ENCODE peak calls at places on chromosomes 1 and 21, in six cellular contexts. B is H1, S is stomach, G is tibial nerve, E is A549, F is K562. N is an unnamed sample.

GRCh38 chr1:14598498-14599172 is at the start of gene KAZN:
- DNase-seq in B (peak), S (no peak), G (no peak), E (no peak), F (peak), N (peak)

GRCh38 chr1:169339773-169340172 is 27.8 kb downstream of the NME7 start:
- DNase-seq in B (no peak), S (no peak), G (no peak), E (no peak), F (no peak), N (no peak)

GRCh38 chr21:44592446-44593365 is at the start of gene KRTAP10-6:
- DNase-seq in B (peak), S (no peak), G (no peak), E (no peak), F (no peak), N (no peak)

GRCh38 chr1:225460737-225461532 is 33.1 kb upstream of the LBR start:
- DNase-seq in B (no peak), S (no peak), G (no peak), E (no peak), F (no peak), N (no peak)

GRCh38 chr1:216580538-216581057 is 142.6 kb downstream of the ESRRG start:
- DNase-seq in B (no peak), S (no peak), G (no peak), E (no peak), F (no peak), N (no peak)

GRCh38 chr1:231160851-231161710 is 777 bp upstream of the TRIM67 start:
- DNase-seq in B (peak), S (no peak), G (no peak), E (no peak), F (no peak), N (peak)

GRCh38 chr1:23561813-23562100 is 2.5 kb upstream of the ID3 start:
- DNase-seq in B (no peak), S (no peak), G (no peak), E (no peak), F (no peak), N (no peak)

GRCh38 chr1:228697209-228698016 is 37.9 kb upstream of the RHOU start:
- DNase-seq in B (no peak), S (peak), G (peak), E (no peak), F (no peak), N (peak)

GRCh38 chr1:219374167-219374566 is 200.5 kb downstream of the LYPLAL1 start:
- DNase-seq in B (no peak), S (no peak), G (no peak), E (no peak), F (no peak), N (no peak)

GRCh38 chr1:161209790-161210409 is 5.2 kb upstream of the FCER1G start:
- DNase-seq in B (peak), S (peak), G (peak), E (peak), F (peak), N (peak)

GRCh38 chr1:154714638-154715037 is 106.7 kb upstream of the ADAR start:
- DNase-seq in B (no peak), S (peak), G (peak), E (peak), F (no peak), N (no peak)

GRCh38 chr21:43850728-43851295 is 14.2 kb upstream of the AGPAT3 start:
- DNase-seq in B (no peak), S (no peak), G (no peak), E (no peak), F (no peak), N (no peak)

GRCh38 chr1:84704872-84705426 is 14.7 kb upstream of the SSX2IP start:
- DNase-seq in B (no peak), S (no peak), G (no peak), E (no peak), F (no peak), N (no peak)

GRCh38 chr1:147413110-147413605 is 128.1 kb upstream of the BCL9 start:
- DNase-seq in B (no peak), S (no peak), G (no peak), E (no peak), F (no peak), N (no peak)

GRCh38 chr1:234125714-234126113 is 221.2 kb downstream of the SLC35F3 start:
- DNase-seq in B (no peak), S (no peak), G (no peak), E (no peak), F (no peak), N (no peak)

GRCh38 chr1:180966744-180967536 is 54.2 kb downstream of the KIAA1614 start:
- DNase-seq in B (no peak), S (no peak), G (no peak), E (no peak), F (no peak), N (no peak)

GRCh38 chr1:226485192-226485591 is 63.4 kb upstream of the STUM start:
- DNase-seq in B (no peak), S (peak), G (no peak), E (no peak), F (no peak), N (no peak)

GRCh38 chr1:171788696-171789095 is 7.2 kb downstream of the METTL13 start:
- DNase-seq in B (no peak), S (no peak), G (no peak), E (no peak), F (no peak), N (no peak)

GRCh38 chr1:240092301-240093119 is 827 bp downstream of the FMN2 start:
- DNase-seq in B (peak), S (no peak), G (no peak), E (peak), F (no peak), N (peak)

GRCh38 chr1:61448934-61449368 is 276.0 kb downstream of the TM2D1 start:
- DNase-seq in B (no peak), S (no peak), G (peak), E (no peak), F (no peak), N (peak)

GRCh38 chr1:9615316-9616063 is 26.8 kb downstream of the TMEM201 start:
- DNase-seq in B (peak), S (peak), G (no peak), E (peak), F (peak), N (no peak)

GRCh38 chr1:226741009-226741408 is 1.9 kb upstream of the ITPKB start:
- DNase-seq in B (no peak), S (no peak), G (no peak), E (no peak), F (no peak), N (no peak)

GRCh38 chr1:159958721-159959380 is 4.8 kb upstream of the SLAMF9 start:
- DNase-seq in B (no peak), S (no peak), G (no peak), E (no peak), F (no peak), N (no peak)

GRCh38 chr1:64540265-64540791 is 70.4 kb downstream of the CACHD1 start:
- DNase-seq in B (no peak), S (no peak), G (no peak), E (no peak), F (no peak), N (no peak)

GRCh38 chr1:208189183-208189582 is 55.0 kb downstream of the PLXNA2 start:
- DNase-seq in B (no peak), S (no peak), G (no peak), E (no peak), F (peak), N (no peak)

GRCh38 chr1:85465099-85465790 is at the start of gene DDAH1:
- DNase-seq in B (peak), S (peak), G (no peak), E (peak), F (no peak), N (peak)

GRCh38 chr1:110310300-110310699 is 28.9 kb upstream of the RBM15 start:
- DNase-seq in B (no peak), S (no peak), G (no peak), E (no peak), F (no peak), N (no peak)

GRCh38 chr1:46991083-46991923 is 32.2 kb upstream of the CYP4X1 start:
- DNase-seq in B (no peak), S (no peak), G (no peak), E (no peak), F (no peak), N (no peak)

GRCh38 chr1:158248771-158249170 is 5.5 kb upstream of the CD1A start:
- DNase-seq in B (no peak), S (no peak), G (no peak), E (no peak), F (no peak), N (no peak)

GRCh38 chr1:94773931-94774422 is 46.2 kb upstream of the SLC44A3 start:
- DNase-seq in B (no peak), S (no peak), G (no peak), E (peak), F (no peak), N (no peak)

DNA sequence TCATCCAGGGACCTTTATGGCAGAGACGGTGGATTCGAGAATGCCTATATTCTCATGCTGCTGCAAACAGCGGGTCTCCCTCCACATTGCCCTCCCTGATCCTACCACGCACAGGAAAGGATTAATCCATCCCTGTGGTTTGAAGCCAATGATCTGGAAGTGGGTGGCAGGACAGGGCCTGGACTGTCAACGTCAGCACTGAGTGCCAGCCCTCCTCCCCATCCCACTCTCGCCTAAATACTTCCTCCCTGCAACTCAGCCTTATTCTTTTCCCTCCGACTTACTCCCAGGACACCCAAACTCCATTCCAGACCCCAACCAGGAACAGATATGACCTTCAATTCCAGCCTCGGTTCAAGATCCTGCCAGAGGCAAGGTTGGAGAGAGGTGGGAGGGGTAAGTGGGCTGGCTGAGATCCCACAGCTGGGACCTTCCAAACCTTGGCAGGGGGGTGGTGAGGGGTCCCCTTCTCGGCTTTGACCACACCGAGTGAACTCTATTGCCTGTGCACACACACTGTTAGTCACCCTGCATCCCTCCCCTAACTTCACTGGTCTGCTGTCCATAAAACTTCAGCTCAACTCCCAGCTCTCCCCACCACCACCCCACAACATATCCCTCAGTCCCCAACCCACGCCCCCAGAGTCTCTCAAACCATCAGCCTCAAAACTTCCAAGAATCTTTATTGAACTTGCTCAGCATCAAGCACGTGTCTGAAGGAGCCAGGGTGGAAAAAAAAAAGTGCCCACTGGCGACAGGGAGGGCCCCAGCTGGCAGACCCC is 2.4 kb upstream of the S100A5 start:
- DNase-seq in B (no peak), S (no peak), G (no peak), E (no peak), F (no peak), N (no peak)
- H3K4me3 ChIP-seq in B (no peak), S (no peak), G (peak), E (peak), F (no peak), N (no peak)

DNA sequence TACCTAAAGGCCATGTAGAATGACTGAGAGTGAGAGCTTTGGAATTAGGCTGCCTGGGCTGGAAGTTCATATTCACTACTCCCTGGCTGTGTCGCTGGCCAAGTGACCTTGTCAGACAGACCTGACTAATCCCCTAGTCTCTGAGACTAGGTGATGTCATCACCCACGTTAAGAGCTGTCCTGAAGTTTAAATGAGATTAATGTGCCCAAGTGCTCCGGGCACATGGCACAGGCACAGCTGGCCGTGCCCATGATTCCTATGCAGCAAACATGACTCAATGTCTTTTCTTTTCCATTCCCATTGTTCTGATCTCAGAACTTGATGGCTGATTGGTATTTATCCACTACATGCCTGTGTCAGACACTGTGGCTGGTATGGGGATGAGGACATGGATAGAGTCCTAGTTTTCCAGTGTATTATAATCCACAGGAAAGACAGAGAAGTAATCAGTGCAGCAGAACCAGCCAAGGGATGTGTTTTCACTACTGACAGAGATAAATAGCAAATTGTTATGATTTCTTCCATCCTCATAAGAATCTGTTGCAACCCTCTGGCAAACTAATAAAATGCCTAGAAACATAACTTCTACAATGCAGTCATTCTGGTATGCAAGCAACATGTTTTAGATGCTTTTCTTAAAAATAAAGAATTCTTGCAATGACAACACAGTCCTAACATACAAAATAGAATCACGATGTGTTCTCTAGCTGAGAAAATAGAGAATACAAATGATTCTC is 180.9 kb downstream of the PCP4 start:
- DNase-seq in B (no peak), S (no peak), G (no peak), E (no peak), F (no peak), N (no peak)
- TF ChIP-seq EP300 in B (no peak), S (peak), G (no peak), E (no peak), F (no peak), N (no peak)

DNA sequence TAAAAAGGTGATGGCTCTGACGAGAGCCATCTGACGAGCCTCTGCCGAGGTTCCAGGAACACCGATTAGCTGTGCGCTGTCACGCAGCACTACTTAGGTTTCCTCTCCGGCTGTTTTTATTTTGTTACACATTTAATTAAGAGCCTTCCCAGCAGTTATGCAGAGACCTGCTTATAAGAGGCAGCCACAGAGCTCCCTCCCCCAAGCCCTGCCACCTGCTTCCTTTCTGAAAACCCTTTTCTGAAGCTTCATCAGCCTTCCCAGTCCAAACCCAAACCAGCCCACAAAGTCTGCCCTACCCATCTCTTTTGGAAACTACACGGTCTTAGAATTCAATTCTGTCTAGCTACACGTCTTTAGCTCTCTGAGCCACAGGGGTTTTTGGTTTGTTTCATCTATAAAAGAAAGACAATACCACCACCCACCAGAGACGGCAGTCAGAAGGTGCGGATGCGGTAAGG is 49.1 kb downstream of the ERI3 start:
- DNase-seq in B (no peak), S (no peak), G (no peak), E (no peak), F (no peak), N (no peak)
- H3K27ac ChIP-seq in B (no peak), S (no peak), G (no peak), E (no peak), F (no peak), N (no peak)

DNA sequence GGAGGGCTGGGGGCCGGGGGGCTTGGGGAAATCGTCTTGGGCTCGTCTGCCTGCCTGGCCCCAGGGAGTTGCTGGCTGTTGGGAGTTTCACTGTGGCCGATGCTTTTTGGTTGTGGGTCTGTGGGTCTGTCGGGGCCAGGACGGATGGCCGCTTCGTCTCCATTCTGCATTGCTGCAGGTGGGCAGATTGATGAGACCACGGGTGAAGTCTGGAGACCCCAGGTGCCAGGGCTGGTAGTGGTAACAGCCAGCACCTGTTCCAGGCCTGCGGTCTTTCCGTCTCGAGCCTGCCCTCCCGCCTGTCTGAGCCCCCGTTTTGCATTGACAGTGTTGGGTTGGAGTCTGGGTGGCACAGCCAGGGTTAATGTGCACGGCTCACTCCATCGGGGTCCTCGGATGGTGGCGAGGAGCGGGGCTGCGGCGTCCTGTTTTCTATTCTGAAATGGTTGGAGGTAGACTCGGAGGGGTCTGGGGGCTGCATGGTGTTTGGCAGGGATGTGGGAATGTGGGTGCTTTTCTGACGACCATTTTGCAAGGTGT is 24.2 kb downstream of the PRKCZ start:
- DNase-seq in B (no peak), S (no peak), G (no peak), E (no peak), F (no peak), N (no peak)
- H3K4me3 ChIP-seq in B (no peak), S (no peak), G (no peak), E (no peak), F (no peak), N (no peak)

DNA sequence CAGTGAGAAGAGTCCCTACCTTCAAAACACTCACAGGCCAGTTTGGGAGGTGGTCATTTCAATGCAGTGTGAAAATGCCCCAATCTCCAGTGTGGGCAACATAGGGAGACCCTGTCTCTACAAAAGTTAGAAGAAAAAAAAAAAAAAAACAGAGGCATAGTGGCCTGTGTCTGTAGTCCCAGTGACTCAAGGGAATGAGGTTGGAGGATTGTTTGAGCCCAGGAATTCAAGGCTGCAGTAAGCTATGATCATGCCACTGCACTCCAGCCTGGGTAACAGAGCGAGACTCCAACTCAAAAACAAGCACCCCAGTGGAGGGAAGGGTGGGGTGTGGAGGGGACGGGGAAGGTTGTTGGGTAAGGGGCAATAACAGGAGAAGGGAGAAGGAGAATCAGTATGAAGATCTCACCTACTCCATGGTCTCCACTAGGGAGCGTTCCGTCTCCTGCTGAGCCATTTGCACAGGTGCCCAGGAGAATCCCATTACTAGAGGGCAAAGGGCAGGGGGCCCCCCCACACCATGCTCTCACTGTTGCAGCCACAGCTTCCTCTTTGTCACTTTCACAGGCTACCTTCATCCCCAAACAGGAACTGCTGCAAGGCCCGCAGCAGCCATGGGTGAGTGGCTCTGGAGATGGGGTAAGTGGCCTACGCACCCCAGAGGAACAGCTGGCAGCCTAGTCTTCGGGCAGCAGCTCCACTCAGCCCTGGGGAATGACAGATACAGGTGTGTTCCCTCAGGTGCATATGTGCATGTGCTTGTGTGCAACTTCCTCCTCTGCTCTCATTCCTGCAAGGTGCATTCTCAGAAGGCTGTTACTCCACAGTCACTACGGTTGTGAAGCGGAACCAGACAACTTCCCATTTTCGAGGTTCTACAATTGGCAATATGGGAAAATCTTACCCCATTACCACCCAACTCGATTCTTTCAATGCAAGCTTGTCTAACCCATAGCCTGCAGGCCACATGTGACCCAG is 87.9 kb upstream of the LYST start:
- DNase-seq in B (no peak), S (no peak), G (no peak), E (no peak), F (no peak), N (no peak)
- TF ChIP-seq EP300 in B (no peak), S (no peak), G (peak), E (no peak), F (no peak), N (no peak)

GRCh38 chr1:20153000-20153418 is 13.9 kb downstream of the PLA2G2F start:
- DNase-seq in B (no peak), S (no peak), G (peak), E (no peak), F (no peak), N (no peak)
- H3K27ac ChIP-seq in B (no peak), S (no peak), G (no peak), E (no peak), F (no peak), N (no peak)

DNA sequence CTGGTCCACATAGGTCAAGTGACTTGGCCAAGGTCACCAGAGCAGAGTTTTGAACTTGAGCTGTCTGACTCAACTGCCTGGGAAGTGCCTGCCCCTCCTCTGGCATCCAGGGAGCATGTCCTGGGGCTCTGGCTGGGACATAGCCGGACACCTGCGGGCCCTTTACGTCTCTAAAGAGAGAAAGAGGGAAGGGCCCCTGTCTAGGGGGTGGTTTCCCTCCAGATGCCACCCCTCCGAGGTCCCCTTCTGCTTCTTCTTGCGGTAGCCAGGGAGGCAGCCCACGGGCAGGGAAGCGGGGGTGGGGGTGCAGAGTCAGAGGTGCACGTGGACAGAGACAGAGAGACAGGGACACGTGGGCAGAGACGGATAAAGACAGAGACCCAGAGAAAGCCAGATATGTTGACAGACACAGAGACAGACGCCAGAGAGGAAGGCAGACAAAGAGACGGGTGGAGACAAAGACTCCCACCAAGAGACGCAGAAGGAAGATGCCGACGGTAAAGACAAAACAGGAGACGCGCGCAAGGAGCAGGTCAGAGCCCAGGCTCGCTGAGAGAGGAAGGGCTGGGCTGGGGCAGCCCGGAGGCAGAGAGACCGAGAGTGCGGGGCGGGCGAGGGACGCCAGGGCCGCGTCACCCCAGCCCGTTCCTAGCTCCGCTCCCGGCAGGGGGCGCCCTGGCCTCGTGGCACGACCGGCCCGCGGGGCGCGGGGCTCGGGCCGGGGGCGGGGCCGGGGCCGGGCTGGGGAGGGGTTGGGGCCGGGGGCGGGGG is 458 bp upstream of the ALPL start:
- DNase-seq in B (peak), S (peak), G (peak), E (peak), F (peak), N (peak)
- H3K4me3 ChIP-seq in B (peak), S (peak), G (peak), E (peak), F (no peak), N (no peak)